ENCODE peak calls at places on chromosomes 11 and 22, in ten cellular contexts. Y is body of pancreas; A is mesothelial cell of epicardium; N is naive B cell; Q is kidney glomerular epithelial cell; B is midbrain; F is activated T-helper 1 cell treated with anti-CD3 and anti-CD28 coated beads, Interleukin-12 subunit alpha, Interleukin-12 subunit beta, Interleukin-2, Interleukin-4 antibody, amounts not matched to agents 30 ng/mL and 10 ng/mL and 1 ng/mL, durations not matched to agents 14 hours and 24 hours and 36 hours; G is fibroblast of the conjunctiva; T is GM19239; E is cerebellum. K is an unnamed sample.
A peak's percentile ranks its signal among the peaks of the same experiment; 100 is the strongest.

GRCh38 chr22:24990344-24990905 is 37.9 kb downstream of the KIAA1671 start:
- DNase-seq in Y (no peak), A (no peak), N (no peak), Q (no peak), B (no peak), F (no peak), G (no peak), T (no peak), E (no peak), K (no peak)

GRCh38 chr11:1350086-1350725 is 39.5 kb upstream of the BRSK2 start:
- DNase-seq in Y (no peak), A (no peak), N (no peak), Q (no peak), B (no peak), F (no peak), G (no peak), T (no peak), E (no peak), K (no peak)

GRCh38 chr11:16392646-16393045 is 36.3 kb upstream of the SOX6 start:
- DNase-seq in Y (no peak), A (no peak), N (no peak), Q (no peak), B (no peak), F (no peak), G (no peak), T (no peak), E (no peak), K (no peak)

GRCh38 chr11:62340269-62340901 is 3.1 kb downstream of the ASRGL1 start:
- DNase-seq in Y (peak; percentile 67), A (no peak), N (peak; percentile 44), Q (peak; percentile 18), B (peak; percentile 89), F (peak; percentile 34), G (peak; percentile 18), T (no peak), E (peak; percentile 71), K (no peak)

GRCh38 chr22:41001722-41002122 is 50.5 kb downstream of the RBX1 start:
- DNase-seq in Y (peak; percentile 8), A (no peak), N (no peak), Q (peak; percentile 73), B (no peak), F (no peak), G (no peak), T (no peak), E (no peak), K (no peak)

GRCh38 chr11:68584097-68584496 is 100.2 kb upstream of the GAL start:
- DNase-seq in Y (peak; percentile 52), A (peak; percentile 27), N (peak; percentile 43), Q (no peak), B (peak; percentile 22), F (peak; percentile 7), G (no peak), T (peak; percentile 20), E (no peak), K (peak; percentile 17)

GRCh38 chr11:121244861-121245260 is 47.7 kb upstream of the SC5D start:
- DNase-seq in Y (no peak), A (no peak), N (no peak), Q (no peak), B (no peak), F (no peak), G (no peak), T (no peak), E (no peak), K (no peak)

GRCh38 chr11:35223429-35223828 is 84.5 kb downstream of the CD44 start:
- DNase-seq in Y (no peak), A (peak; percentile 24), N (no peak), Q (no peak), B (no peak), F (no peak), G (peak; percentile 81), T (no peak), E (no peak), K (no peak)

GRCh38 chr11:33899383-33900037 is 7.6 kb upstream of the LMO2 start:
- DNase-seq in Y (peak; percentile 66), A (no peak), N (no peak), Q (peak; percentile 2), B (peak; percentile 45), F (no peak), G (peak; percentile 45), T (no peak), E (peak; percentile 57), K (no peak)

GRCh38 chr22:47225931-47226633 is 463.6 kb downstream of the TBC1D22A start:
- DNase-seq in Y (no peak), A (no peak), N (no peak), Q (no peak), B (no peak), F (no peak), G (no peak), T (no peak), E (no peak), K (no peak)

GRCh38 chr22:21593406-21594232 is 26.1 kb downstream of the UBE2L3 start:
- DNase-seq in Y (no peak), A (no peak), N (no peak), Q (no peak), B (no peak), F (no peak), G (no peak), T (no peak), E (peak; percentile 48), K (no peak)

GRCh38 chr11:67372232-67372992 is 986 bp downstream of the CLCF1 start:
- DNase-seq in Y (no peak), A (no peak), N (no peak), Q (no peak), B (no peak), F (no peak), G (no peak), T (no peak), E (no peak), K (no peak)

GRCh38 chr11:57376095-57376812 is 4.7 kb downstream of the PRG3 start:
- DNase-seq in Y (no peak), A (no peak), N (no peak), Q (no peak), B (no peak), F (no peak), G (no peak), T (no peak), E (no peak), K (no peak)

GRCh38 chr11:2771758-2772466 is 72.1 kb upstream of the KCNQ1OT1 start:
- DNase-seq in Y (peak; percentile 2), A (no peak), N (no peak), Q (no peak), B (no peak), F (no peak), G (no peak), T (no peak), E (no peak), K (no peak)

GRCh38 chr11:78149646-78150045 is 10.2 kb upstream of the ALG8 start:
- DNase-seq in Y (no peak), A (no peak), N (no peak), Q (peak; percentile 28), B (peak; percentile 47), F (no peak), G (peak; percentile 64), T (no peak), E (no peak), K (no peak)

GRCh38 chr11:119284344-119285157 is 32.4 kb downstream of the MCAM start:
- DNase-seq in Y (peak; percentile 16), A (no peak), N (peak; percentile 49), Q (peak; percentile 5), B (peak; percentile 6), F (no peak), G (peak; percentile 26), T (peak; percentile 36), E (peak; percentile 27), K (peak; percentile 36)

GRCh38 chr11:113532697-113533424 is 57.7 kb upstream of the DRD2 start:
- DNase-seq in Y (peak; percentile 80), A (peak; percentile 54), N (peak; percentile 29), Q (peak; percentile 34), B (peak; percentile 83), F (peak; percentile 10), G (peak; percentile 47), T (peak; percentile 22), E (peak; percentile 72), K (peak; percentile 20)